ENCODE peak calls at places on chromosomes 13 and 19, in eight cellular contexts. I is stomach; A is T47D; R is COR-L47; Z is stimulated activated CD4-positive, alpha-beta T cell treated with anti-CD3 and anti-CD28 coated beads, Interleukin-1b, Interleukin-23, amount 100 ng/mL, for 1 hour; J is NCI-H1417; E is T-cell; U is posterior vena cava. V is an unnamed sample.

GRCh38 chr13:51612867-51613266 is 28.6 kb downstream of the WDFY2 start:
- DNase-seq in I (no peak), A (no peak), R (no peak), Z (no peak), J (no peak), E (no peak), U (no peak), V (no peak)

GRCh38 chr19:34732548-34733255 is 1.3 kb upstream of the ZNF181 start:
- DNase-seq in I (no peak), A (no peak), R (peak; percentile 27), Z (no peak), J (peak; percentile 30), E (no peak), U (no peak), V (no peak)

GRCh38 chr13:111177081-111177711 is 62.1 kb downstream of the ARHGEF7 start:
- DNase-seq in I (peak; percentile 46), A (no peak), R (no peak), Z (peak; percentile 7), J (no peak), E (peak; percentile 72), U (no peak), V (no peak)

GRCh38 chr19:48968179-48968661 is 3.1 kb downstream of the FTL start:
- DNase-seq in I (no peak), A (no peak), R (no peak), Z (no peak), J (no peak), E (no peak), U (no peak), V (no peak)

GRCh38 chr19:42066075-42066754 is 3.8 kb downstream of the GRIK5 start:
- DNase-seq in I (no peak), A (peak; percentile 71), R (peak; percentile 68), Z (no peak), J (peak; percentile 88), E (no peak), U (no peak), V (no peak)

GRCh38 chr19:5130371-5131030 is 161.6 kb downstream of the KDM4B start:
- DNase-seq in I (no peak), A (no peak), R (no peak), Z (no peak), J (no peak), E (peak; percentile 82), U (no peak), V (no peak)

GRCh38 chr13:66171821-66172220 is 1058.3 kb downstream of the PCDH9 start:
- DNase-seq in I (no peak), A (no peak), R (peak; percentile 42), Z (no peak), J (peak; percentile 66), E (no peak), U (no peak), V (no peak)

GRCh38 chr19:6241056-6241455 is 38.7 kb downstream of the MLLT1 start:
- DNase-seq in I (no peak), A (no peak), R (no peak), Z (no peak), J (no peak), E (no peak), U (no peak), V (peak; percentile 81)

GRCh38 chr13:20550799-20551198 is 16.2 kb upstream of the IFT88 start:
- DNase-seq in I (no peak), A (no peak), R (no peak), Z (no peak), J (no peak), E (no peak), U (no peak), V (no peak)

GRCh38 chr13:113547248-113547971 is 37.1 kb upstream of the TFDP1 start:
- DNase-seq in I (peak; percentile 17), A (no peak), R (no peak), Z (no peak), J (peak; percentile 78), E (no peak), U (peak; percentile 69), V (peak; percentile 65)

GRCh38 chr19:52941941-52942370 is 18.7 kb upstream of the ZNF888 start:
- DNase-seq in I (peak; percentile 35), A (peak; percentile 34), R (peak; percentile 4), Z (no peak), J (peak; percentile 62), E (peak; percentile 14), U (peak; percentile 87), V (no peak)

GRCh38 chr19:10727599-10728250 is 9.8 kb downstream of the DNM2 start:
- DNase-seq in I (no peak), A (no peak), R (peak; percentile 88), Z (no peak), J (peak; percentile 86), E (no peak), U (no peak), V (no peak)

GRCh38 chr13:108700421-108701170 is 71.2 kb downstream of the MYO16 start:
- DNase-seq in I (no peak), A (peak; percentile 49), R (no peak), Z (no peak), J (no peak), E (no peak), U (no peak), V (no peak)

GRCh38 chr13:44837250-44837649 is 152.0 kb downstream of the NUFIP1 start:
- DNase-seq in I (no peak), A (no peak), R (no peak), Z (no peak), J (no peak), E (no peak), U (no peak), V (no peak)

GRCh38 chr19:46357846-46358583 is 11.1 kb downstream of the PPP5C start:
- DNase-seq in I (no peak), A (no peak), R (no peak), Z (no peak), J (no peak), E (no peak), U (no peak), V (no peak)

GRCh38 chr13:75739244-75739868 is 103.2 kb downstream of the LMO7 start:
- DNase-seq in I (no peak), A (no peak), R (no peak), Z (no peak), J (no peak), E (no peak), U (no peak), V (no peak)

GRCh38 chr19:9342610-9343304 is 18.8 kb downstream of the ZNF559 start:
- DNase-seq in I (no peak), A (peak; percentile 2), R (no peak), Z (no peak), J (peak; percentile 5), E (no peak), U (no peak), V (no peak)

GRCh38 chr19:19223060-19223459 is 11.3 kb downstream of the NCAN start:
- DNase-seq in I (no peak), A (no peak), R (no peak), Z (no peak), J (no peak), E (no peak), U (no peak), V (no peak)

GRCh38 chr13:94345374-94346195 is 133.9 kb downstream of the DCT start:
- DNase-seq in I (no peak), A (peak; percentile 25), R (peak; percentile 59), Z (no peak), J (peak; percentile 90), E (no peak), U (no peak), V (no peak)

GRCh38 chr13:26320766-26321165 is 66.8 kb downstream of the CDK8 start:
- DNase-seq in I (no peak), A (no peak), R (no peak), Z (no peak), J (no peak), E (no peak), U (no peak), V (no peak)

V was measured in chondrocyte.